ENCODE peak calls at places on chromosome 21, in five cellular contexts. One of them, this sample, is unnamed.

GRCh38 chr21:25489673-25490072 is 117.6 kb downstream of the MRPL39 start:
- DNase-seq in HepG2: no peak
- DNase-seq in GM12878: no peak
- DNase-seq in K562: no peak
- DNase-seq in HCT116: no peak
- DNase-seq in this sample: no peak

GRCh38 chr21:43805275-43805800 is 16.0 kb downstream of the RRP1 start:
- DNase-seq in K562: no peak
- DNase-seq in HepG2: no peak
- DNase-seq in HCT116: no peak
- DNase-seq in GM12878: peak
- DNase-seq in this sample: no peak

GRCh38 chr21:32726742-32727477 is 903 bp downstream of the SYNJ1 start:
- DNase-seq in HepG2: no peak
- DNase-seq in GM12878: no peak
- DNase-seq in HCT116: no peak
- DNase-seq in K562: peak
- DNase-seq in this sample: no peak

GRCh38 chr21:32350981-32351380 is 41.8 kb downstream of the URB1 start:
- DNase-seq in GM12878: no peak
- DNase-seq in HepG2: no peak
- DNase-seq in HCT116: no peak
- DNase-seq in K562: no peak
- DNase-seq in this sample: no peak

GRCh38 chr21:43693981-43694380 is 24.9 kb upstream of the PDXK start:
- DNase-seq in GM12878: no peak
- DNase-seq in HepG2: no peak
- DNase-seq in K562: no peak
- DNase-seq in HCT116: no peak
- DNase-seq in this sample: no peak

GRCh38 chr21:33268392-33268735 is 2.2 kb downstream of the IL10RB start:
- DNase-seq in GM12878: no peak
- DNase-seq in HCT116: no peak
- DNase-seq in K562: no peak
- DNase-seq in HepG2: no peak
- DNase-seq in this sample: no peak

GRCh38 chr21:44049182-44049581 is 37.1 kb downstream of the TRAPPC10 start:
- DNase-seq in HCT116: no peak
- DNase-seq in HepG2: no peak
- DNase-seq in GM12878: no peak
- DNase-seq in K562: no peak
- DNase-seq in this sample: no peak

GRCh38 chr21:25139390-25139789 is 467.9 kb downstream of the MRPL39 start:
- DNase-seq in HepG2: no peak
- DNase-seq in K562: no peak
- DNase-seq in HCT116: no peak
- DNase-seq in GM12878: no peak
- DNase-seq in this sample: no peak

GRCh38 chr21:15967661-15968060 is 237.9 kb downstream of the USP25 start:
- DNase-seq in GM12878: no peak
- DNase-seq in HCT116: no peak
- DNase-seq in HepG2: no peak
- DNase-seq in K562: no peak
- DNase-seq in this sample: peak

GRCh38 chr21:31711326-31711725 is 20.6 kb downstream of the SCAF4 start:
- DNase-seq in HCT116: no peak
- DNase-seq in K562: no peak
- DNase-seq in GM12878: no peak
- DNase-seq in HepG2: no peak
- DNase-seq in this sample: no peak

GRCh38 chr21:45042664-45043161 is 31.7 kb upstream of the ADARB1 start:
- DNase-seq in K562: no peak
- DNase-seq in GM12878: no peak
- DNase-seq in HCT116: no peak
- DNase-seq in HepG2: no peak
- DNase-seq in this sample: no peak

GRCh38 chr21:33855190-33855589 is 60.4 kb downstream of the ATP5PO start:
- DNase-seq in HepG2: peak
- DNase-seq in GM12878: no peak
- DNase-seq in HCT116: no peak
- DNase-seq in K562: peak
- DNase-seq in this sample: peak

GRCh38 chr21:44872568-44873355 is 728 bp downstream of the PTTG1IP start:
- DNase-seq in HepG2: no peak
- DNase-seq in HCT116: no peak
- DNase-seq in GM12878: no peak
- DNase-seq in K562: no peak
- DNase-seq in this sample: peak

GRCh38 chr21:38853421-38853919 is 47.7 kb downstream of the ETS2 start:
- DNase-seq in HCT116: peak
- DNase-seq in K562: no peak
- DNase-seq in HepG2: peak
- DNase-seq in GM12878: no peak
- DNase-seq in this sample: no peak

GRCh38 chr21:26061437-26061836 is 109.1 kb downstream of the APP start:
- DNase-seq in GM12878: no peak
- DNase-seq in HepG2: no peak
- DNase-seq in K562: no peak
- DNase-seq in HCT116: no peak
- DNase-seq in this sample: no peak

GRCh38 chr21:26469789-26470188 is 103.3 kb downstream of the CYYR1 start:
- DNase-seq in HepG2: no peak
- DNase-seq in K562: no peak
- DNase-seq in GM12878: no peak
- DNase-seq in HCT116: no peak
- DNase-seq in this sample: no peak

GRCh38 chr21:32185726-32186125 is 93.1 kb downstream of the MIS18A start:
- DNase-seq in HCT116: no peak
- DNase-seq in HepG2: no peak
- DNase-seq in GM12878: no peak
- DNase-seq in K562: no peak
- DNase-seq in this sample: no peak

GRCh38 chr21:39776589-39776988 is 31.6 kb downstream of the IGSF5 start:
- DNase-seq in GM12878: no peak
- DNase-seq in K562: no peak
- DNase-seq in HCT116: no peak
- DNase-seq in HepG2: no peak
- DNase-seq in this sample: no peak

GRCh38 chr21:43687566-43688395 is 28.4 kb downstream of the RRP1B start:
- DNase-seq in K562: no peak
- DNase-seq in GM12878: no peak
- DNase-seq in HepG2: no peak
- DNase-seq in HCT116: no peak
- DNase-seq in this sample: no peak

GRCh38 chr21:30434033-30434631 is 4.1 kb downstream of the KRTAP13-4 start:
- DNase-seq in GM12878: no peak
- DNase-seq in K562: peak
- DNase-seq in HCT116: no peak
- DNase-seq in HepG2: no peak
- DNase-seq in this sample: peak

GRCh38 chr21:43959231-43960041 is 52.7 kb upstream of the TRAPPC10 start:
- DNase-seq in GM12878: no peak
- DNase-seq in HepG2: no peak
- DNase-seq in K562: no peak
- DNase-seq in HCT116: no peak
- DNase-seq in this sample: no peak

GRCh38 chr21:15472108-15472507 is 257.7 kb upstream of the USP25 start:
- DNase-seq in HCT116: no peak
- DNase-seq in K562: no peak
- DNase-seq in HepG2: no peak
- DNase-seq in GM12878: no peak
- DNase-seq in this sample: no peak

GRCh38 chr21:40421121-40421520 is 425.8 kb downstream of the DSCAM start:
- DNase-seq in K562: no peak
- DNase-seq in GM12878: no peak
- DNase-seq in HepG2: no peak
- DNase-seq in HCT116: no peak
- DNase-seq in this sample: no peak

GRCh38 chr21:35911412-35912191 is 148.7 kb downstream of the SETD4 start:
- DNase-seq in K562: no peak
- DNase-seq in GM12878: no peak
- DNase-seq in HepG2: no peak
- DNase-seq in HCT116: no peak
- DNase-seq in this sample: no peak

GRCh38 chr21:33644383-33645074 is 2.2 kb downstream of the ITSN1 start:
- DNase-seq in K562: no peak
- DNase-seq in HepG2: peak
- DNase-seq in HCT116: no peak
- DNase-seq in GM12878: no peak
- DNase-seq in this sample: no peak

GRCh38 chr21:29194847-29195246 is 64.4 kb downstream of the MAP3K7CL start:
- DNase-seq in HepG2: peak
- DNase-seq in HCT116: no peak
- DNase-seq in GM12878: no peak
- DNase-seq in K562: no peak
- DNase-seq in this sample: no peak

GRCh38 chr21:31992391-31992790 is 119.6 kb downstream of the HUNK start:
- DNase-seq in HCT116: no peak
- DNase-seq in K562: no peak
- DNase-seq in HepG2: no peak
- DNase-seq in GM12878: no peak
- DNase-seq in this sample: no peak

GRCh38 chr21:29538115-29538514 is 239.4 kb downstream of the BACH1 start:
- DNase-seq in K562: no peak
- DNase-seq in HepG2: no peak
- DNase-seq in HCT116: no peak
- DNase-seq in GM12878: no peak
- DNase-seq in this sample: no peak

GRCh38 chr21:14989359-14989758 is 75.4 kb downstream of the NRIP1 start:
- DNase-seq in K562: no peak
- DNase-seq in HCT116: no peak
- DNase-seq in HepG2: no peak
- DNase-seq in GM12878: no peak
- DNase-seq in this sample: no peak

GRCh38 chr21:39612233-39613028 is at the start of gene B3GALT5:
- DNase-seq in K562: no peak
- DNase-seq in HCT116: peak
- DNase-seq in GM12878: no peak
- DNase-seq in HepG2: no peak
- DNase-seq in this sample: peak

GRCh38 chr21:41497836-41498235 is 10.1 kb downstream of the TMPRSS2 start:
- DNase-seq in HCT116: no peak
- DNase-seq in HepG2: peak
- DNase-seq in K562: no peak
- DNase-seq in GM12878: no peak
- DNase-seq in this sample: no peak
- TF ChIP-seq SRF in HCT116: no peak
- TF ChIP-seq SRF in HepG2: no peak
- TF ChIP-seq SRF in K562: no peak
- TF ChIP-seq SRF in GM12878: no peak
- TF ChIP-seq SRF in this sample: no peak

DNA sequence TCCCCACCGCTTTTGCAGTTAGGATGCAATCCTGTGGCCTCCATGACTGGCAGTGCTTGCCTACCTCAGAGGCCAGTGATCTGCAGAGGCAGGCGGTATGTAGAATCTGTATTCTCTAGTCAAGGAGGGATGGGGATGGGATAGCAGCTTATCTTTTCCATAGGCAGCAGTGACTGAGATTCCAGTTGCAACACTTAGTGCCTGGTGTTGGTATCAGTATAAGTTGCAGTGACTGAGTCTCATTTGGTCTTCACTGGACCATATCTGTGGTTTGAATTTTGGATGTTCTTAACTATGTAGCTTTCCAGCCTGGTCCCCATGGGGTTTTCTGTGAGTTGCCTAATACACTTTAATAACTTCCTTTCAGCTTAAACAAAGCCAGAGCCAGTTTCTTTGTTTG is 16.5 kb downstream of the DYRK1A start:
- DNase-seq in GM12878: no peak
- DNase-seq in HepG2: no peak
- DNase-seq in HCT116: no peak
- DNase-seq in K562: no peak
- DNase-seq in this sample: no peak
- TF ChIP-seq SRF in GM12878: no peak
- TF ChIP-seq SRF in HepG2: no peak
- TF ChIP-seq SRF in HCT116: no peak
- TF ChIP-seq SRF in K562: no peak
- TF ChIP-seq SRF in this sample: no peak

DNA sequence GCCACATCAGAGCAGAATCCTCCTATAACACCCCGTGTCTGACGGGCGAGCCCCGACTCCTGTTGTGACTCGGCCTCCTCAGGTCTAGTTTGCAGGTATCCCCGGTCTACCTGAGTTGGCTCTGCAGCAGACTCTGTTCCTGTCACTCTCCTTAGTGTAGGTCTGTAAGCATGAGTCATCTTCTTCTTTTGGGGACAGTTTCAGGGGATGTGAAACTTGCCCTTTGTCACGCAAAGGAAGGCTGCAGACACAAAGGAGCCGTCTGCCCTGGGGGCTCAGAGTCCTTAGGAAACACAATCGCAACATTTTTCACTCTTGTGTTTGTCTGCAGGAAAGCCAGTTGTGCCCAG is 183.2 kb downstream of the RUNX1 start:
- DNase-seq in HepG2: peak
- DNase-seq in HCT116: no peak
- DNase-seq in K562: no peak
- DNase-seq in GM12878: peak
- DNase-seq in this sample: peak
- TF ChIP-seq SRF in HepG2: no peak
- TF ChIP-seq SRF in HCT116: no peak
- TF ChIP-seq SRF in K562: no peak
- TF ChIP-seq SRF in GM12878: no peak
- TF ChIP-seq SRF in this sample: no peak

GRCh38 chr21:46227811-46228344 is 696 bp downstream of the LSS start:
- DNase-seq in K562: no peak
- DNase-seq in HCT116: no peak
- DNase-seq in GM12878: no peak
- DNase-seq in HepG2: no peak
- DNase-seq in this sample: no peak
- TF ChIP-seq SRF in K562: no peak
- TF ChIP-seq SRF in HCT116: no peak
- TF ChIP-seq SRF in GM12878: no peak
- TF ChIP-seq SRF in HepG2: no peak
- TF ChIP-seq SRF in this sample: no peak

This sample was measured in H1.